ENCODE peak calls at places on chromosomes 6 and 20, in eight cellular contexts. I, N, E, J, V, M, P and B are unnamed samples.

GRCh38 chr20:20488388-20488787 is 120.5 kb downstream of the INSM1 start:
- DNase-seq in I (no peak), N (no peak), E (no peak), J (no peak), V (no peak), M (no peak), P (no peak), B (no peak)

GRCh38 chr6:84260186-84260585 is 32.7 kb upstream of the CEP162 start:
- DNase-seq in I (no peak), N (no peak), E (no peak), J (no peak), V (no peak), M (no peak), P (no peak), B (no peak)

GRCh38 chr6:35084041-35084491 is 57.1 kb downstream of the TCP11 start:
- DNase-seq in I (no peak), N (no peak), E (no peak), J (no peak), V (peak), M (no peak), P (no peak), B (no peak)

GRCh38 chr20:49431345-49431744 is 51.1 kb downstream of the KCNB1 start:
- DNase-seq in I (no peak), N (no peak), E (no peak), J (no peak), V (no peak), M (no peak), P (no peak), B (peak)

GRCh38 chr20:1301031-1301529 is 27.9 kb downstream of the SDCBP2 start:
- DNase-seq in I (no peak), N (peak), E (no peak), J (no peak), V (no peak), M (no peak), P (no peak), B (peak)

GRCh38 chr20:45993197-45993951 is 15.3 kb upstream of the MMP9 start:
- DNase-seq in I (no peak), N (no peak), E (no peak), J (peak), V (no peak), M (peak), P (no peak), B (peak)

GRCh38 chr20:25274481-25274880 is 26.6 kb downstream of the PYGB start:
- DNase-seq in I (no peak), N (no peak), E (no peak), J (no peak), V (no peak), M (no peak), P (no peak), B (no peak)

GRCh38 chr6:42200035-42200434 is 5.3 kb upstream of the GUCA1B start:
- DNase-seq in I (no peak), N (peak), E (peak), J (peak), V (no peak), M (no peak), P (no peak), B (peak)

GRCh38 chr6:123074616-123075015 is 78.6 kb downstream of the CLVS2 start:
- DNase-seq in I (no peak), N (no peak), E (no peak), J (no peak), V (no peak), M (no peak), P (no peak), B (peak)

GRCh38 chr6:125787791-125788190 is 3.0 kb upstream of the NCOA7 start:
- DNase-seq in I (no peak), N (peak), E (no peak), J (no peak), V (no peak), M (no peak), P (no peak), B (peak)

GRCh38 chr20:47489448-47489872 is 12.2 kb upstream of the NCOA3 start:
- DNase-seq in I (no peak), N (no peak), E (no peak), J (no peak), V (no peak), M (no peak), P (peak), B (no peak)

GRCh38 chr6:143545165-143545564 is 33.6 kb upstream of the FUCA2 start:
- DNase-seq in I (no peak), N (no peak), E (no peak), J (no peak), V (no peak), M (no peak), P (no peak), B (peak)

DNA sequence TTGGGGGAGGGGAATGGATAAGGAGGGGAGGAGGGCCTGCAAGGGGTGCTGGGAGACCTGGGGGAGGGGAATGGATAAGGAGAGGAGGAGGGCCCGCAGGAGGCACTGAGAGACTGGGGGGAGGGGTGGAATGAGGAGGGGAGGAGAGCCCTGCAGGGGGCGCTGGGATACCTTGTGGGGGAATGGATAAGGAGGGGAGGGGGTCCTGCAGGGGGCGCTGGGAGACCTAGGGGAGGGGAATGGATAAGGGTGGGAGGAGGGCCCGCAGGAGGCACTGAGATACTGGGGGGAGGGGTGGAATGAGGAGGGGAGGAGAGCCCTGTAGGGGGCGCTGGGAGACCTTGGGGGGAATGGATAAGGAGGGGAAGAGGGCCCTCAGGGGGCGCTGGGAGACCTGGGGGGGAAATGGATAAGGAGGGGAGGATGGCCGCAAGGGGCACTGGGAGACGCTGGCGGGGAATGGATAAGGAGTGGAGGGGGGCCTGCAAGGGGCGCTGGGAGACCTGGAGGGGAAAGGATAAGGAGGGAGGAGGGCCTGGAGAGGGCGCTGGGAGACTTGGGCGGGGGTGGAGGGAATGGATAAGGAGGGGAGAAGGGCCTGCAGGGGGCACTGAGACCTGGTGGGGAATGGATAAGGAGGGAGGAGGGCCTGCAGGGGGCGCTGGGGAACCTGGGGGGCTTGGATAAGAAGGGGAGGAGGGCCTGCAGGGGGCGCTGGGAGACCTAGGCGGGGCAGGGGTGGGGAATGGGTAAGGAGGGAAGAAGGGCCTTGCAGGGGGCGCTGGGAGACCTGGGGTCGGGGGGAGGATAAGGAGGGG is 1.3 kb upstream of the CTCFL start:
- DNase-seq in I (no peak), N (no peak), E (no peak), J (peak), V (no peak), M (no peak), P (no peak), B (no peak)
- TF ChIP-seq CTCF in I (no peak), N (no peak), E (peak), J (no peak), V (peak), M (no peak), P (peak), B (no peak)

GRCh38 chr6:165755583-165755982 is 92.5 kb upstream of the PDE10A start:
- DNase-seq in I (no peak), N (peak), E (no peak), J (no peak), V (no peak), M (no peak), P (no peak), B (no peak)
- TF ChIP-seq CTCF in I (no peak), N (peak), E (peak), J (no peak), V (no peak), M (no peak), P (peak), B (no peak)

GRCh38 chr20:57474191-57474590 is 50.7 kb downstream of the CTCFL start:
- DNase-seq in I (no peak), N (no peak), E (no peak), J (no peak), V (no peak), M (no peak), P (no peak), B (no peak)

GRCh38 chr20:57471496-57472210 is 53.3 kb downstream of the CTCFL start:
- DNase-seq in I (no peak), N (no peak), E (no peak), J (no peak), V (no peak), M (no peak), P (no peak), B (no peak)

GRCh38 chr20:57474816-57475215 is 50.1 kb downstream of the CTCFL start:
- DNase-seq in I (no peak), N (no peak), E (no peak), J (no peak), V (peak), M (no peak), P (no peak), B (no peak)

GRCh38 chr20:57475388-57476072 is 49.4 kb downstream of the CTCFL start:
- DNase-seq in I (no peak), N (no peak), E (no peak), J (no peak), V (peak), M (no peak), P (no peak), B (no peak)

DNA sequence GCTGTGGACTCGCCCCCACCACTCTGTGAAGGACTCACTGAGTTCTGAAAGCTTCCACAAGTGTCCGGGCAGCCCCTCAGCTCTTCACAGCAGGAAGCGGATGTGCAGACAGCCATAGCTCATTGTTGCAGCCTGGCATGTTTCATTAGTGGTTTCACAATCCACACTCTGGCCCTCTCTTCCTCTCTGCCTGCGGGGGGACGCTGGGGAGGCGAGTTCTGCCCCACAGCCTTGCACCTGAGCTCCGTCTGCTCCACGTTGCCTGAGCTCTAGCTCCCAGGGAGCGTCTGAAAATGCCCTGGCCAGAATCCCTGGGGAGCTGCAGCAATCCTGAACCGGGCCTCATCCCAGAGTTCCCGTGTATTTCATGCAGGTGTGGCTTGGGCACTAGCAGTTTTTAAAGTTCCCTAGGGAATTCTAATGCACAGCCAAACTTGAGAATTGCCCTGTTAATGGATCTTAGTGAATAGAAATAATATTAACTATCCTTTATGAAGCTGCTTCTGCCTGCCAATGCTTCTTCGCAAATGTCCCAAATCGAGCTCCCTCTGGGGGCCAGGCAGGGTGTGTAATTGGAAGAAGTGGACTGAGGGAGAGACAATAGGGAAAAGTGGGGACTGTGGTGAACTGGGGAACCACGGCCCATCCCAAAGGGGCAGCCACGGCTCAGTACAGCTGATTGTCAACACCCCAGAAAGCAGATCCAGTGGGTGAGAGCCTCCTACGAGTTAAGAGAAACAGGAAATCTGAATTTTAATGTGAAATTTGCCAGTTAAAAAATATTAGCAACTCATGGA is 51.5 kb downstream of the CTCFL start:
- DNase-seq in I (no peak), N (peak), E (no peak), J (no peak), V (peak), M (no peak), P (peak), B (peak)
- TF ChIP-seq CTCF in I (no peak), N (no peak), E (no peak), J (no peak), V (no peak), M (no peak), P (peak), B (peak)

DNA sequence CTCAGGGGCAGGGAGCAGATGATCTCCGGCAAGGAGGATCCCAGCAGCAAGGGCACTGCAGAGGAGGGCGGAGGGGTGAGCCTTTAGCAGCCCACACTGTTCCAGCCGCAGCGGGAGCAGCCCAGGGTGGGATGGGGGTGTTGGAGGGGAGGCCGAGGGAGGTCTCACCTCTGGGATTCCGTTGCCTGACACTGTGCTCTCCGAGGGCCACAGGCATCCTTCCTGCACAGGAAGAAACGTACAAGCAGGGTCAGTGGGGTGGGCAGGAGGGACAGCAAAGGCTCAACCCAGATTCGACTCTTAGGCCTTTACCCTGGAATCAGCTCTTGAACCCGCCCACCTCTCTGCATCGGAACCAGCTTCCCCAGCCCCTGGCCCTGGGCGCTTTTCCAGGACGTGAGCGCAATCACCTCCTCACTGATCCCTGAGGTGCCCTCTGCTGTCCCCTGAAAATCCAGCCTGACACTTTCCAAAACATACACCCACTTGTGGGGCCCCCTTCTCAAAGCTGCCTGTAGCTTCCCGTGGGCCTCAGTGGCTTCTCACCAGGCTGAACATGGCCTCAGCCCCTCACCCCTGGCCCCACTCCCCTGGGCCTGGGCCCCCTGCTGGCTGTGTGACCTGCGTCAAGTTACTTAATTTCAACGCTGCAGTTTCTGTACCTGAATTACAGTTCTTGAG is 32.8 kb upstream of the ZBP1 start:
- DNase-seq in I (peak), N (no peak), E (no peak), J (peak), V (no peak), M (no peak), P (no peak), B (no peak)
- TF ChIP-seq CTCF in I (no peak), N (no peak), E (no peak), J (no peak), V (no peak), M (no peak), P (peak), B (no peak)

GRCh38 chr6:144742779-144743178 is 457.6 kb downstream of the UTRN start:
- DNase-seq in I (no peak), N (no peak), E (no peak), J (no peak), V (no peak), M (no peak), P (no peak), B (no peak)
- TF ChIP-seq CTCF in I (no peak), N (no peak), E (no peak), J (no peak), V (no peak), M (no peak), P (no peak), B (no peak)